ENCODE peak calls at places on chromosomes 3 and 15, in ten cellular contexts. Y, X, Z, P, L, G, Q, D, I and K are unnamed samples.

GRCh38 chr3:40445880-40446279 is 11.3 kb upstream of the RPL14 start:
- DNase-seq in X (no peak), P (no peak), L (no peak), Q (no peak), I (no peak), D (no peak), Y (no peak), G (no peak), Z (no peak), K (no peak)

GRCh38 chr15:41494190-41494921 is 682 bp downstream of the ITPKA start:
- DNase-seq in D (no peak), Y (no peak), Q (no peak), I (no peak), G (peak; percentile 67), P (no peak), Z (peak; percentile 18), L (peak; percentile 25), X (no peak), K (no peak)

GRCh38 chr3:59426851-59427565 is 377.2 kb upstream of the CFAP20DC start:
- DNase-seq in Z (no peak), G (no peak), P (peak; percentile 74), D (no peak), L (no peak), X (no peak), Y (no peak), I (peak; percentile 22), Q (peak; percentile 52), K (no peak)

GRCh38 chr15:31472636-31473383 is 146.2 kb downstream of the KLF13 start:
- DNase-seq in X (peak; percentile 22), I (no peak), L (no peak), P (peak; percentile 68), Y (peak; percentile 22), Z (no peak), G (no peak), Q (no peak), D (peak; percentile 27), K (peak; percentile 40)

GRCh38 chr3:129015388-129016105 is 14.4 kb downstream of the EFCC1 start:
- DNase-seq in L (no peak), Q (no peak), D (peak; percentile 25), I (no peak), Z (no peak), X (peak; percentile 47), Y (no peak), P (no peak), G (no peak), K (no peak)

GRCh38 chr15:88645171-88646087 is 6.6 kb downstream of the ISG20 start:
- DNase-seq in Z (no peak), I (no peak), D (no peak), G (no peak), L (no peak), Y (no peak), P (no peak), Q (no peak), X (no peak), K (no peak)

GRCh38 chr3:171349392-171349791 is 110.8 kb downstream of the TNIK start:
- DNase-seq in G (no peak), X (no peak), D (no peak), P (no peak), I (no peak), L (no peak), Q (peak; percentile 48), Y (no peak), Z (no peak), K (no peak)

GRCh38 chr3:103919327-103919726 is 1447.4 kb upstream of the ALCAM start:
- DNase-seq in Q (no peak), Z (no peak), L (no peak), X (no peak), I (no peak), G (no peak), P (no peak), Y (no peak), D (no peak), K (no peak)

GRCh38 chr3:11507719-11508118 is 136.0 kb downstream of the VGLL4 start:
- DNase-seq in P (no peak), G (no peak), Y (no peak), Z (peak; percentile 28), D (no peak), X (no peak), I (no peak), Q (no peak), L (no peak), K (no peak)

GRCh38 chr3:130276203-130276803 is 69.2 kb upstream of the COL6A5 start:
- DNase-seq in G (no peak), D (no peak), P (peak; percentile 59), L (no peak), Y (no peak), I (peak; percentile 51), Z (peak; percentile 39), X (no peak), Q (peak; percentile 54), K (no peak)

GRCh38 chr3:100158877-100159563 is 44.7 kb upstream of the FILIP1L start:
- DNase-seq in Z (no peak), Q (no peak), I (peak; percentile 46), G (no peak), X (no peak), P (no peak), Y (no peak), D (no peak), L (no peak), K (peak; percentile 94)

GRCh38 chr3:38219609-38220197 is 45.9 kb upstream of the SLC22A13 start:
- DNase-seq in Y (no peak), Q (no peak), D (no peak), G (no peak), I (no peak), P (no peak), X (no peak), Z (no peak), L (no peak), K (no peak)